ENCODE peak calls at places on chromosomes 13 and 19, in five cellular contexts. K is HCT116, A is uterus, Z is endodermal cell, W is BE2C. H is an unnamed sample.

GRCh38 chr19:55703790-55704215 is 28.8 kb downstream of the EPN1 start:
- DNase-seq in K (peak), A (no peak), Z (peak), W (peak), H (no peak)

GRCh38 chr13:46478641-46479040 is 74.3 kb upstream of the LRCH1 start:
- DNase-seq in K (no peak), A (no peak), Z (no peak), W (no peak), H (no peak)

GRCh38 chr13:74771964-74772363 is 637.8 kb upstream of the KLF12 start:
- DNase-seq in K (no peak), A (no peak), Z (no peak), W (no peak), H (no peak)

GRCh38 chr19:290539-291521 is at the start of gene PLPP2:
- DNase-seq in K (no peak), A (peak), Z (peak), W (no peak), H (no peak)

GRCh38 chr13:44884076-44884729 is 105.1 kb downstream of the NUFIP1 start:
- DNase-seq in K (no peak), A (no peak), Z (no peak), W (no peak), H (no peak)

GRCh38 chr19:27775395-27775794 is 1437.6 kb downstream of the UQCRFS1 start:
- DNase-seq in K (no peak), A (no peak), Z (peak), W (peak), H (peak)

GRCh38 chr19:42529248-42529764 is 1.0 kb upstream of the CEACAM1 start:
- DNase-seq in K (peak), A (peak), Z (peak), W (peak), H (peak)

GRCh38 chr13:65063753-65064152 is 2166.4 kb downstream of the PCDH9 start:
- DNase-seq in K (no peak), A (no peak), Z (no peak), W (no peak), H (no peak)

GRCh38 chr13:26074706-26075105 is 22.9 kb upstream of the SHISA2 start:
- DNase-seq in K (no peak), A (no peak), Z (no peak), W (no peak), H (no peak)

GRCh38 chr19:46907880-46908279 is 47.1 kb downstream of the ARHGAP35 start:
- DNase-seq in K (no peak), A (peak), Z (peak), W (no peak), H (no peak)

GRCh38 chr13:112150352-112150751 is 83.4 kb downstream of the SOX1 start:
- DNase-seq in K (no peak), A (no peak), Z (no peak), W (no peak), H (no peak)

GRCh38 chr13:64248371-64249065 is 2832.9 kb upstream of the PCDH20 start:
- DNase-seq in K (no peak), A (no peak), Z (no peak), W (no peak), H (no peak)

GRCh38 chr19:28443361-28443760 is 769.6 kb downstream of the UQCRFS1 start:
- DNase-seq in K (no peak), A (no peak), Z (no peak), W (no peak), H (no peak)

GRCh38 chr13:77386880-77387606 is 60.1 kb upstream of the MYCBP2 start:
- DNase-seq in K (no peak), A (no peak), Z (no peak), W (no peak), H (no peak)

GRCh38 chr13:29888306-29888705 is 37.9 kb upstream of the UBL3 start:
- DNase-seq in K (no peak), A (no peak), Z (no peak), W (no peak), H (no peak)

GRCh38 chr13:19862511-19863313 is 737 bp downstream of the ZMYM5 start:
- DNase-seq in K (no peak), A (peak), Z (peak), W (peak), H (no peak)

GRCh38 chr13:22211876-22212275 is 541.0 kb downstream of the FGF9 start:
- DNase-seq in K (no peak), A (no peak), Z (no peak), W (no peak), H (no peak)

GRCh38 chr19:27974082-27974513 is 1238.9 kb downstream of the UQCRFS1 start:
- DNase-seq in K (no peak), A (no peak), Z (peak), W (no peak), H (peak)

GRCh38 chr19:38120471-38121030 is 103.5 kb downstream of the DPF1 start:
- DNase-seq in K (no peak), A (no peak), Z (no peak), W (no peak), H (no peak)

GRCh38 chr13:25848822-25849740 is 202.7 kb downstream of the SHISA2 start:
- DNase-seq in K (no peak), A (no peak), Z (no peak), W (no peak), H (no peak)

GRCh38 chr13:44399045-44399444 is 25.4 kb downstream of the SERP2 start:
- DNase-seq in K (no peak), A (no peak), Z (no peak), W (no peak), H (no peak)

GRCh38 chr13:98173431-98173921 is 3.6 kb downstream of the RNF113B start:
- DNase-seq in K (peak), A (peak), Z (peak), W (no peak), H (no peak)

GRCh38 chr13:85367887-85368286 is 431.3 kb downstream of the SLITRK6 start:
- DNase-seq in K (no peak), A (no peak), Z (no peak), W (no peak), H (no peak)

GRCh38 chr19:10274589-10274988 is 3.7 kb downstream of the ICAM1 start:
- DNase-seq in K (no peak), A (no peak), Z (no peak), W (no peak), H (no peak)

GRCh38 chr19:38437295-38437694 is 3.8 kb downstream of the RYR1 start:
- DNase-seq in K (no peak), A (no peak), Z (no peak), W (no peak), H (no peak)

GRCh38 chr13:111123221-111123620 is 8.1 kb downstream of the ARHGEF7 start:
- DNase-seq in K (no peak), A (no peak), Z (no peak), W (no peak), H (no peak)

GRCh38 chr13:82467626-82468025 is 1414.6 kb downstream of the SLITRK1 start:
- DNase-seq in K (no peak), A (no peak), Z (no peak), W (no peak), H (no peak)

GRCh38 chr19:16957151-16957662 is 68.4 kb downstream of the F2RL3 start:
- DNase-seq in K (no peak), A (no peak), Z (peak), W (no peak), H (no peak)

GRCh38 chr19:9913237-9914000 is 22.9 kb downstream of the OLFM2 start:
- DNase-seq in K (no peak), A (peak), Z (peak), W (no peak), H (peak)

GRCh38 chr19:53511933-53512374 is 26.0 kb upstream of the ZNF331 start:
- DNase-seq in K (peak), A (peak), Z (peak), W (peak), H (peak)
- TF ChIP-seq CTCF in K (peak), A (peak), Z (peak), W (peak), H (peak)

GRCh38 chr19:3493651-3494050 is 6.8 kb downstream of the DOHH start:
- DNase-seq in K (no peak), A (no peak), Z (no peak), W (no peak), H (no peak)
- H3K4me3 ChIP-seq in K (no peak), A (no peak), Z (no peak), W (no peak), H (no peak)

GRCh38 chr13:71677114-71677513 is 189.9 kb downstream of the DACH1 start:
- DNase-seq in K (no peak), A (no peak), Z (no peak), W (no peak), H (no peak)

GRCh38 chr13:71672527-71672926 is 194.5 kb downstream of the DACH1 start:
- DNase-seq in K (no peak), A (no peak), Z (no peak), W (no peak), H (no peak)

DNA sequence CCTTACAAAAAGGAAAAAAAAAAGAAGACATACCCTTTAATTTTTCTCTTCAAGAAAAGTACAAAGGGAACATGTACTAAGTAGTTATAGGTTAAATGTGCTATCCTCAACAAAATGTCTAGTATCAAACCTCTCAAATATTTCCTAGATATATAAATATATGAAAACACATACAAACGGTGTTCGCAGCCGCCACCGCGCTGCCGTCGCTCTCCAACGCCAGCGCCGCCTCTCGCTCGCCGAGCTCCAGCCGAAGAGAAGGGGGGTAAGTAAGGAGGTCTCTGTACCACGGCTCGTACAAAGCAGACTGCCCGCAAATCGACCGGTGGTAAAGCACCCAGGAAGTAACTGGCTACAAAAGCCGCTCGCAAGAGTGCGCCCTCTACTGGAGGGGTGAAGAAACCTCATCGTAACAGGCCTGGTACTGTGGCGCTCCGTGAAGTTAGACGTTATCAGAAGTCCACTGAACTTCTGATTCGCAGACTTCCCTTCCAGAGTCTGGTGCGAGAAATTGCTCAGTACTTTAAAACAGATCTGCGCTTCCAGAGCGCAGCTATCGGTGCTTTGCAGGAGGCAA is 192.1 kb downstream of the DACH1 start:
- DNase-seq in K (no peak), A (no peak), Z (no peak), W (no peak), H (no peak)
- TF ChIP-seq CTCF in K (peak), A (no peak), Z (peak), W (peak), H (peak)

GRCh38 chr19:4453232-4454179 is 4.1 kb downstream of the UBXN6 start:
- DNase-seq in K (no peak), A (no peak), Z (no peak), W (no peak), H (no peak)

GRCh38 chr19:4454952-4455738 is 2.4 kb downstream of the UBXN6 start:
- DNase-seq in K (no peak), A (peak), Z (no peak), W (no peak), H (no peak)

GRCh38 chr19:4456566-4456842 is 1.1 kb downstream of the UBXN6 start:
- DNase-seq in K (no peak), A (no peak), Z (peak), W (peak), H (peak)

GRCh38 chr19:4455742-4456565 is 1.6 kb downstream of the UBXN6 start:
- DNase-seq in K (no peak), A (peak), Z (peak), W (peak), H (peak)

GRCh38 chr19:4454621-4454951 is 3.0 kb downstream of the UBXN6 start:
- DNase-seq in K (no peak), A (no peak), Z (no peak), W (no peak), H (no peak)
- H3K4me3 ChIP-seq in K (no peak), A (no peak), Z (no peak), W (no peak), H (no peak)